ENCODE peak calls at places on chromosomes 1 and 21, in seven cellular contexts. R is tibial nerve, X is breast epithelium, Y is prostate gland, U is esophagus squamous epithelium, C is heart left ventricle, A is A549. W is an unnamed sample. For H3K4me1, the result is how much of the 10 kb centered on the place peaks cover.

GRCh38 chr1:238399558-238399957 is 508.8 kb upstream of the ZP4 start:
- DNase-seq in R (no peak), X (no peak), Y (no peak), U (no peak), C (no peak), A (no peak), W (no peak)

GRCh38 chr21:35303085-35303484 is 254.0 kb upstream of the RUNX1 start:
- DNase-seq in R (no peak), X (no peak), Y (no peak), U (no peak), C (no peak), A (no peak), W (no peak)

GRCh38 chr1:109112652-109113285 is 1.1 kb upstream of the ELAPOR1 start:
- DNase-seq in R (peak), X (peak), Y (peak), U (peak), C (peak), A (peak), W (peak)

GRCh38 chr1:227889047-227889862 is 58.5 kb downstream of the WNT9A start:
- DNase-seq in R (peak), X (no peak), Y (no peak), U (no peak), C (peak), A (no peak), W (peak)

GRCh38 chr1:109832935-109833334 is 69.2 kb upstream of the EPS8L3 start:
- DNase-seq in R (no peak), X (no peak), Y (no peak), U (no peak), C (no peak), A (no peak), W (no peak)

GRCh38 chr1:180343931-180344406 is 113.9 kb downstream of the LHX4 start:
- DNase-seq in R (no peak), X (no peak), Y (no peak), U (no peak), C (no peak), A (no peak), W (no peak)

GRCh38 chr1:5974631-5975030 is 17.6 kb downstream of the NPHP4 start:
- DNase-seq in R (no peak), X (no peak), Y (no peak), U (no peak), C (peak), A (no peak), W (no peak)

GRCh38 chr1:41515131-41515678 is 30.7 kb upstream of the EDN2 start:
- DNase-seq in R (no peak), X (peak), Y (no peak), U (no peak), C (peak), A (no peak), W (no peak)

GRCh38 chr1:64098856-64099606 is 104.4 kb upstream of the UBE2U start:
- DNase-seq in R (no peak), X (no peak), Y (no peak), U (no peak), C (no peak), A (no peak), W (no peak)

GRCh38 chr1:225627304-225627947 is 25.5 kb downstream of the ENAH start:
- DNase-seq in R (no peak), X (no peak), Y (no peak), U (no peak), C (no peak), A (no peak), W (no peak)

GRCh38 chr21:14273736-14274538 is 58.0 kb downstream of the RBM11 start:
- DNase-seq in R (no peak), X (peak), Y (peak), U (no peak), C (peak), A (no peak), W (no peak)

GRCh38 chr1:247362074-247362597 is 30.5 kb upstream of the ZNF496 start:
- DNase-seq in R (no peak), X (no peak), Y (no peak), U (no peak), C (no peak), A (no peak), W (no peak)

GRCh38 chr1:168234846-168235547 is 9.2 kb downstream of the SFT2D2 start:
- DNase-seq in R (no peak), X (no peak), Y (no peak), U (no peak), C (no peak), A (peak), W (no peak)

GRCh38 chr1:20255666-20256065 is 35.0 kb upstream of the VWA5B1 start:
- DNase-seq in R (no peak), X (no peak), Y (no peak), U (no peak), C (no peak), A (peak), W (no peak)

GRCh38 chr21:45310446-45310845 is 22.8 kb upstream of the POFUT2 start:
- DNase-seq in R (no peak), X (no peak), Y (no peak), U (no peak), C (peak), A (no peak), W (no peak)

GRCh38 chr1:3907621-3908165 is 7.6 kb upstream of the C1orf174 start:
- DNase-seq in R (no peak), X (no peak), Y (no peak), U (no peak), C (peak), A (no peak), W (no peak)

GRCh38 chr1:201282931-201283829 is at the start of gene PKP1:
- DNase-seq in R (no peak), X (peak), Y (peak), U (no peak), C (peak), A (no peak), W (no peak)

GRCh38 chr21:25459365-25459764 is 147.9 kb downstream of the MRPL39 start:
- DNase-seq in R (no peak), X (no peak), Y (no peak), U (no peak), C (no peak), A (no peak), W (no peak)

GRCh38 chr1:107965112-107965991 is at the start of gene VAV3:
- DNase-seq in R (peak), X (peak), Y (peak), U (no peak), C (peak), A (peak), W (peak)

DNA sequence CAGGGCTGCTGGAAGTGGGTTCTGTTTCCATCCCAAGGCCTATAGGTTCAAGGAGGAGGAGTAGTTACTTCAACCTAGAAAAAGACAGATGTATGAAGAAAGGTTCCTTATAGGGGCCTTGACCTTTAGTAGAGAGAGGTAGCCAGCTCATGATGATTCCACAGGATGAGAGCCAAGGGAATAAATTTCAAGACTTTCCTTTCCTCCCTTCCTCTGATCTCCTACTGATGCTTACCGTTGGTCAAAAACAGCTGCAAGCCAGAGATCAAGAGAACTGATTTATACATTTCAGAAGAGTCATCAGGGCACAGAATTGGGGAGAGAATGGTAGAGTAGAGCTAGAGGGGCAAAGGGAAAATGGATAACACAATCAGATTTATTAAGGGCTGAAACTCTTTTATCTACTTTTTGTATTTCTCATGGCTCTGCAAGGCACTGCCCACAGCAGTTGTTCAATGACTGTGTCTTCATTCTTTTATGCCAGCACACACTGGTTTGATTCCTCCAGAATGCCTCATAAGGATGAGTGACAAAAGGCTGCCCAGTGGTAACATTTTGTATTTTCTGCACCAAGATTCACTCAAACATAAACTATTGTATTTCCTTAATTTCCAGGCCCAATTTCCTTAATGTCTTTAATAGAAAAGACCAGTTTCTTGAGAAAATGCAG is 37.4 kb downstream of the AK5 start:
- DNase-seq in R (no peak), X (no peak), Y (no peak), U (no peak), C (no peak), A (no peak), W (no peak)
- H3K27ac ChIP-seq in R (no peak), X (no peak), Y (no peak), U (no peak), C (no peak), A (no peak), W (no peak)

GRCh38 chr1:33455537-33456301 is 16.7 kb upstream of the ZSCAN20 start:
- DNase-seq in R (no peak), X (no peak), Y (peak), U (no peak), C (no peak), A (peak), W (no peak)

GRCh38 chr1:33459766-33460543 is 12.5 kb upstream of the ZSCAN20 start:
- DNase-seq in R (no peak), X (no peak), Y (no peak), U (no peak), C (no peak), A (no peak), W (no peak)

GRCh38 chr1:33456302-33456886 is 16.1 kb upstream of the ZSCAN20 start:
- DNase-seq in R (no peak), X (peak), Y (no peak), U (no peak), C (no peak), A (no peak), W (no peak)

DNA sequence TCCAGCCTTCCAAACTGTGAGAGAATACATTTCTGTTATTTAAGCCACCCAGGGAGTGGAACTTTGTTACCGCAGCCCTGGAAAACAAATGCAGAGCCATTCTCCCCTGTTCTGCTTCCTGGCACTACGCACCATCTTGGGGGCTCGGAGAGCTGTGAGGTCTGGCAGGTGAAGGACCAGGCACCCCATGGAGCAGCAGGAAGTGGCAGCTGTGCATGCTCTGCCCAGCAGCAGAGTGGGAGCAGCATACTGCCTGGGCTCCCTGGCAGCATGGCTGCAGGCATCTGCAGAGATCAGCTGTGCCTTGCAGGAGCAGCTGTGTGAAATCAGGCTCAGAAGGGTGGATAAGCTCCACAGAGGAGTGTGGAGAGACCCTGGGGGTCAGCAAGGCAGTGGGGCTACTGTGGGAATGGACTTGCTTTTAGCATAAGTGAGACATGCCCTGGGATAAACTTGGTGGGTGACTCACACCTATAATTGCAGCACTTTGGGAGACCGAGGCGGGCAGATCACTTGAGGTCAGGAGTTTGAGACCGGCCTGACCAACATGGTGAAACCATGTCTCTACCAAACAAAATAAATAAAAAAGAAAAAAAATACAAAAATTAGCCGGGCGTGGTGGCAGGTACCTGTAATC is 17.7 kb upstream of the ZSCAN20 start:
- DNase-seq in R (no peak), X (no peak), Y (no peak), U (no peak), C (no peak), A (no peak), W (no peak)
- TF ChIP-seq POLR2A in R (no peak), X (no peak), Y (no peak), U (no peak), C (no peak), A (no peak), W (no peak)

DNA sequence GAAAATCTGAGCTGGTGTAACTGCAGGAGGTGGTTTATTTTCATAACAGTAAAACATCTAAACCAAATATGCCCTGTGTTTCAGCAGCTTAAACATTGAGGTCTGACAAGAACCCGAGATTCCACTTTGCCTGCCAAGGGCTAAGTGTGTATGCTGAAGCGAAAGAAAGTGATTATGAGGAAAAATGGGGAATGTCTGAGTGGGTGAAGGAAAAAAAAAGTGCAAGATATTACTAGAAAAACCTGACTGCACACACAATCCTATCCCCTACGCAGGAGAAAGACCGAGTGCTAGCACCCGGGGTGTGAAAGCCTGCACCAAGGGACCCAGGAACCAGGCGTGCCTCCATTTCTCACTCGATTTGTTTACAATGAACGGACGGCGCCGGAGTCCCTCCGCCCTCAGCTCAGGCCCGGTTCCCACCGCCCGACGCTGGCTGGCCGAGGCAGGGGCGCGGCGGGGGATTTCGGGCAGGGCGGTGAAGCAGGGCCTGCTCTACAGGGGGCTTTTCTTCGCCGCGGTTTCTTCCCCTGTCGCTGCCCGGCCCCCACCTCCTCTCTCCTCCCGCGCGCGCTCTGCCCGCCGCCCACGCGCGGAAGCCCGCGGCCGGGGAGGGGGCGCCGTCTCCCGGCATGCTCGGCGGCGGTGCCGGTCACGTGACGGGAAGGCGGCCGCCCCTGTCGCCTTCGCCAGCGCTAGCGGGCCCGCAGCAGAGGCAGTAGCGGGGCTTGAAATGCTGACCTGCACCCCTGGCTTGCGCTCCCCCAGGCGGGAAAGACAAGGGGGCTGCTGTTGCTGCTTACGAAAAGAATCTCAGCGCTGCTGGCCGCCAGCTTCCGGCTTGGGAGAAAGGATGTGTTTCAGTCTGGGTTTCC is 35.9 kb downstream of the ITPKB start:
- DNase-seq in R (peak), X (peak), Y (peak), U (no peak), C (peak), A (peak), W (peak)
- H3K4me1 ChIP-seq in R (under half), X (under half), Y (under half), U (under half), C (half or more), A (under half), W (under half)

DNA sequence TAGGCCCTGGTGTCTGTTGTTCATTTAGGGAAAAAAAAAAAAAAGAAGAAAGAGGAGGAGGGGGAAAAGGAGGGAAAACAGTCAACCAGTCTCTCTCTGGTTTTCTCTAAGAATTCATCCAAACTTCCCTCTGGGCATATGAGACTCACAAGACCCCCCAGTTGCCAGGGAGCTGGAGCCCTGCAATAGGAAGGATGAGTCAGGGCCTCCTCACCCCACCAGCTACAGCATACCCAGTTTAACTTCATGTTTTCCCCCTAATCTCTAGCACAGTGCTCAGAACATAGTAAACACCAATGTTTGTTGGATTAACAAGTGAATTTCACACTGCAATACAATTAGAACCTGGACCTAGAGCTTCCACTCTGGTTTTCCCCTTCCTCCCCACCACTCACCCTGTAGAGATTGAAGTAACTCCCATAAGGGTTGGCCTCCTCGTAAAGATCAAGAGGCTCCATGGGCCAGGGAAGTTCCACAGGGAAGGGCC is 7.8 kb downstream of the F11R start:
- DNase-seq in R (no peak), X (no peak), Y (no peak), U (no peak), C (no peak), A (no peak), W (no peak)
- H3K27ac ChIP-seq in R (peak), X (peak), Y (peak), U (peak), C (peak), A (peak), W (peak)

GRCh38 chr1:17125756-17126237 is 6.5 kb upstream of the PADI2 start:
- DNase-seq in R (peak), X (peak), Y (peak), U (peak), C (peak), A (peak), W (peak)
- TF ChIP-seq POLR2A in R (no peak), X (no peak), Y (no peak), U (no peak), C (no peak), A (no peak), W (no peak)

DNA sequence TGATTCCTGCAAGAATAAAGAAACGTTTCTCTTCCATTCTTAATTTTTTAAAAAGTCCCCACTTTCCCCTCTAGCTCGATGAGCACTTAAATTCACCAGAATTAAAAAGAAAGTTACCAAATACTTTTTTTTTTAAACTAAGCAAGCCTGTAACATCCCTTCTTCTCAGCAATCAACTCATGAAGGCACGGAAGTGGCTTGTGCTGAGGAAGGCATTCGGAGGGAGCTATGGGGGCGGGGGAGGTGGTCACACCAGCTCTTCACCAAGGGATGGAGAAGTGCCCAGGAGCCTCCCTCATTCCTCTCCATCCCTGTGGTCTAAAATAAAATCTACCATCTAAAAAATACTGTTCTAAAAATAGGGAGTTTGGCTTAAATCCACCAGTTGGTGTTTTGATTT is 61.3 kb downstream of the GADD45A start:
- DNase-seq in R (no peak), X (no peak), Y (no peak), U (no peak), C (no peak), A (no peak), W (peak)
- H3K4me1 ChIP-seq in R (under half), X (under half), Y (under half), U (under half), C (half or more), A (half or more), W (under half)

GRCh38 chr1:27418326-27418761 is 25.9 kb downstream of the GPR3 start:
- DNase-seq in R (no peak), X (no peak), Y (peak), U (no peak), C (no peak), A (peak), W (peak)
- H3K27ac ChIP-seq in R (peak), X (peak), Y (peak), U (peak), C (peak), A (peak), W (peak)

GRCh38 chr1:11676386-11677103 is 4.4 kb downstream of the MAD2L2 start:
- DNase-seq in R (no peak), X (no peak), Y (no peak), U (no peak), C (no peak), A (no peak), W (no peak)
- TF ChIP-seq POLR2A in R (no peak), X (no peak), Y (no peak), U (no peak), C (no peak), A (no peak), W (no peak)

DNA sequence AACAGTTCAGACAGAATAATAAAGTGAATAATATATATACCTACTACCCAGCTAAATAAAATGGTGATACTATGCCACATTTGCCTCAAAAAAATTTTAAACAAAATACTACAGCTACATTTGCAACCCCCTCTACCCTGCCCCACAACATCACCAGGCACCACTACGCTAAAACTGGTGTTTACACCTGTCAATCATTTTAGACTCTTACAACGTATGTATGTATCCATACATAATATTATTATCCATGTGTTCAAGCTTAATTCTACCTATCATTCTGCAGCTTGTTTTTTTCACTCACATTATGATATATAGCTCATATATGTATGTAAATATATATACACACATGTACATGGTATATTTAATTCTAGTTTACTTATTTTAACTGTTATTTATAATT is 62.5 kb downstream of the NIBAN1 start:
- DNase-seq in R (no peak), X (no peak), Y (no peak), U (no peak), C (no peak), A (no peak), W (no peak)
- H3K4me1 ChIP-seq in R (under half), X (under half), Y (under half), U (under half), C (half or more), A (under half), W (under half)

GRCh38 chr1:166166701-166167394 is at the start of gene FAM78B:
- DNase-seq in R (peak), X (peak), Y (peak), U (peak), C (peak), A (peak), W (peak)
- H3K27ac ChIP-seq in R (peak), X (peak), Y (peak), U (peak), C (peak), A (peak), W (peak)